ENCODE peak calls at places on chromosome 16, in nine cellular contexts. A is adrenal gland, I is IMR-90, R is neural progenitor cell, T is right atrium auricular region, Z is colonic mucosa, X is stomach, N is left ventricle myocardium inferior, D is PC-3. H is an unnamed sample.
A peak's percentile ranks its signal among the peaks of the same experiment; 100 is the strongest.

GRCh38 chr16:53207810-53208752 is 153.3 kb downstream of the CHD9 start:
- DNase-seq in R (peak; percentile 86), D (peak; percentile 66), Z (peak; percentile 67), I (peak; percentile 83), X (peak; percentile 39), A (peak; percentile 59), N (no peak), T (no peak), H (no peak)

GRCh38 chr16:88815901-88816589 is 4.3 kb upstream of the APRT start:
- DNase-seq in D (peak; percentile 58), I (no peak), X (peak; percentile 62), Z (peak; percentile 62), N (no peak), R (peak; percentile 72), A (no peak), T (no peak), H (no peak)

GRCh38 chr16:77335652-77336234 is 99.1 kb downstream of the ADAMTS18 start:
- DNase-seq in R (peak; percentile 6), D (peak; percentile 13), X (no peak), T (no peak), A (no peak), N (no peak), Z (no peak), I (no peak), H (no peak)

GRCh38 chr16:66474750-66475199 is 47.7 kb downstream of the BEAN1 start:
- DNase-seq in A (no peak), T (no peak), I (no peak), D (peak; percentile 39), R (no peak), N (no peak), X (no peak), Z (no peak), H (no peak)

GRCh38 chr16:78113258-78113657 is 13.8 kb downstream of the WWOX start:
- DNase-seq in N (no peak), R (no peak), D (no peak), X (no peak), T (peak; percentile 7), I (no peak), A (no peak), Z (no peak), H (no peak)

GRCh38 chr16:4970010-4970409 is 11.9 kb downstream of the SEC14L5 start:
- DNase-seq in X (no peak), Z (no peak), T (no peak), I (no peak), D (no peak), R (peak; percentile 76), N (no peak), A (no peak), H (peak; percentile 10)

GRCh38 chr16:66400503-66401380 is 26.4 kb upstream of the BEAN1 start:
- DNase-seq in A (no peak), T (no peak), X (no peak), N (no peak), Z (no peak), D (no peak), I (no peak), R (no peak), H (no peak)

GRCh38 chr16:75309899-75310430 is 58.5 kb upstream of the BCAR1 start:
- DNase-seq in A (no peak), N (no peak), D (no peak), Z (peak; percentile 57), I (no peak), R (no peak), X (no peak), T (no peak), H (no peak)

GRCh38 chr16:82070656-82071369 is 35.8 kb downstream of the HSD17B2 start:
- DNase-seq in X (no peak), R (no peak), A (no peak), D (peak; percentile 54), I (peak; percentile 56), Z (no peak), N (no peak), T (no peak), H (no peak)

GRCh38 chr16:88195021-88195581 is 187.7 kb upstream of the ZNF469 start:
- DNase-seq in I (peak; percentile 52), Z (no peak), X (no peak), D (no peak), A (no peak), T (no peak), N (no peak), R (no peak), H (no peak)

GRCh38 chr16:69105501-69106361 is at the start of gene HAS3:
- DNase-seq in Z (peak; percentile 63), A (peak; percentile 38), N (peak; percentile 50), X (peak; percentile 65), D (peak; percentile 75), I (peak; percentile 48), T (no peak), R (peak; percentile 91), H (peak; percentile 85)

GRCh38 chr16:83137326-83137770 is 510.6 kb downstream of the CDH13 start:
- DNase-seq in D (peak; percentile 58), I (peak; percentile 83), T (no peak), X (peak; percentile 28), A (peak; percentile 57), Z (peak; percentile 27), R (peak; percentile 63), N (no peak), H (no peak)

GRCh38 chr16:55367796-55368195 is 43.8 kb downstream of the IRX6 start:
- DNase-seq in Z (no peak), I (peak; percentile 20), T (no peak), X (no peak), N (no peak), D (no peak), R (no peak), A (no peak), H (no peak)

GRCh38 chr16:8762254-8762653 is 35.2 kb downstream of the TMEM186 start:
- DNase-seq in D (no peak), N (no peak), I (no peak), X (no peak), Z (no peak), T (no peak), A (no peak), R (no peak), H (no peak)

GRCh38 chr16:50509521-50510341 is 38.5 kb upstream of the NKD1 start:
- DNase-seq in D (peak; percentile 46), R (peak; percentile 63), T (peak; percentile 55), A (no peak), Z (peak; percentile 33), N (no peak), I (peak; percentile 6), X (peak; percentile 31), H (no peak)

GRCh38 chr16:46743232-46743719 is 4.9 kb downstream of the MYLK3 start:
- DNase-seq in R (no peak), A (peak; percentile 18), T (no peak), D (no peak), I (peak; percentile 28), N (peak; percentile 46), Z (no peak), X (no peak), H (no peak)

DNA sequence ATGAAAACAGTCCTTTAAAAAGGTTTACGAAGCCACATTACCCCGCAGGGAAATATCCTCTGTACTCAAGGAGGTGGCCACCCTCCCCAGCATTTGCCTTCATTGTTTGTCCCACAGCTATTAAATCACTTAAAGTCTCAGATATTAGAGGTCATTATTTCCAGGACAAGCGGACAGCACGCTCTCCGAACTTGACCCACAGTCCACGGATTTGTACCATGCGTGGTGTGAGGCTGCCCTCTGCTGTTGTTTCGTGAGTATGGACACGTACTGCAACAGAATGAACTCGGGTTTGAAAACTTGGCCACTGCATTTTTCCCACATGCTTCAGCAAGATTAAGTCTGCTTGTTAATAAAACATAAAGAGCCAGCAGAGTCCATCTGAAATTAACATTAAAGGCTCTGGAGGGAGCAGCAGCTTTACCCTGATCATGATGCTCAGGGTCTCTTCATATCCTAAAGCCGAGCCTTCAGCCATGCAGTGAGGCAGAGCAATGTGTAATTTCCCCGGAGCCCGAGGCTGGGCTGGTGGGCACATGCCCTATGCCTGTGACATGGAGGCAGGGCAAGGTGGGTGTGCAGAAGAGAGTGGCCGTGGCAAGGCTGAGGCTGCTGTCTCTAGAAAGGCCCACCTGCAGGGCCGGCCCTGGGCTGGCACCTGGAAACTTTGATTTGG is 19.7 kb downstream of the MEAK7 start:
- DNase-seq in D (peak; percentile 49), R (peak; percentile 55), Z (peak; percentile 70), A (peak; percentile 80), T (peak; percentile 66), X (peak; percentile 64), N (peak; percentile 62), I (peak; percentile 74), H (no peak)
- TF ChIP-seq CTCF in D (peak; percentile 75), R (peak; percentile 81), Z (peak; percentile 74), A (peak; percentile 93), T (peak; percentile 87), X (peak; percentile 66), N (peak; percentile 82), I (peak; percentile 84), H (peak; percentile 90)

DNA sequence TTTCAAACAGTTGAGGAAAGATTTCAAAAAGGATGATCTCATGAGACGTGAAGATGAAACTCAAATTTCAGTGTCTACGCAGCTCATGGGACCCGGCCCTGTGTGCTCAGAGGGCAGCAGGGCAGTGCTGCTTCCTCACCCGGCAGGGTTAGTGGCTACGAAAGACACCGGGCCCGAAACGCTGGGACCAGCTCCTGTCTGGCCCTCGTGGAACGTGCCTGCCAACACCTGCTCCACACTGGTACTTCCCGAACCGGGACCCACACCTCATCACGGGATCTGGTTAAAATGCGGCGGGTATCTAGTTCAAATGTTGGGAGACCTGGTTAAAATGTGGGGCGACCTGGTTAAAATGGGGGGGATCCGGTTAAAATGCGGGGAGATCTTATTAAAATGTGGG is 18.7 kb downstream of the DNASE1 start:
- DNase-seq in A (no peak), T (no peak), I (no peak), R (no peak), Z (no peak), X (no peak), D (no peak), N (no peak), H (peak; percentile 59)
- H3K36me3 ChIP-seq in A (peaks cover 52% of the 10 kb centered on the region), T (peaks cover 65% of the 10 kb centered on the region), I (peaks cover 51% of the 10 kb centered on the region), R (no peaks in the 10 kb centered on the region), Z (no peaks in the 10 kb centered on the region), X (peaks cover 90% of the 10 kb centered on the region), D (peaks cover 5% of the 10 kb centered on the region), N (peaks cover 81% of the 10 kb centered on the region), H (peaks cover 44% of the 10 kb centered on the region)

DNA sequence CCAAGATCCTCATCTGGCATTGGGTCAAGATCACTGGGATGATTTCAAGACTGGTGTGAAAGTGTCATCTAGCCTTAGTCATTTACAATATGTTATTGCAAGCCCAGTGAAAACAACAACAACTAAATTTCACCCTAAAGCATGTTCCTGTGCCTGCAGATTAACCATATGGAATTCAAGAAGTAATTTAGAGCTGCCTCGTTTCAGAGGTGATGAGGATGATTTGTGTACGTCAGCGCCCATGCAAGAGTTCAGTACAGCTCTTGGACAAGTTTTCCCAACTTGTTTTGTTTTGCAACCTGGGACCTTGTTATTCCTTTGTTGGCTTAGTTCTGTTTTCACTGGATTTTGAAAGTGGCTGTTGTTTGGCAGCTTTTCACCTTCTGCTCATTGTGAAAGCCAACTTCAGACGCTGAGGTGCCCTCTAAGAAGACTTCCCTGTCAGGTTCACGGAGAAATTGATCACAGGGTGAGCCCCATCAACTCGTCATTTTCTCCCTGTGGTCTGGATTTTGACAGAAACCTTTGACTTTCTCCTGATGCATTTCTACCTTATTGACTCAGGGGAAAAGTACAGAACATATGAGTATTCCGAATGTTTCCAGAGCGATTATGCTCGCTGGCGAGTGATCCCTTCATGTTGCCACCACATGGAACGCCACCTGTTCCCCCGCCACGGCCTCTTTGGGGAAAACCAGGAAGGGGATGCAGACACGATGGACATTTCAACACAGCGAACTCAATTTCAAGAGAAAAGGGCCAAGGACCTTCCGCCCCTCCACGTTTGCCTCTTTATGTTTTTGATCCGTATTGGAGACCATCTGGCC is 85.6 kb downstream of the FOXL1 start:
- DNase-seq in I (peak; percentile 28), Z (no peak), N (no peak), R (no peak), T (no peak), A (no peak), X (no peak), D (peak; percentile 4), H (no peak)
- H3K27ac ChIP-seq in I (peak overlapping the region; percentile 76), Z (peak overlapping the region; percentile 76), N (peak overlapping the region; percentile 36), R (no peak overlapping the region), T (peak overlapping the region; percentile 11), A (peak overlapping the region; percentile 54), X (no peak overlapping the region), D (peak overlapping the region; percentile 99), H (no peak overlapping the region)

GRCh38 chr16:680967-681745 is 946 bp downstream of the STUB1 start:
- DNase-seq in R (peak; percentile 53), Z (peak; percentile 70), I (peak; percentile 49), N (no peak), A (peak; percentile 87), T (no peak), D (peak; percentile 44), X (peak; percentile 51), H (no peak)
- TF ChIP-seq CTCF in R (peak; percentile 26), Z (no peak), I (peak; percentile 16), N (no peak), A (no peak), T (no peak), D (peak; percentile 19), X (no peak), H (no peak)

H was measured in kidney.